ENCODE peak calls at places on chromosomes 12 and 14, in eight cellular contexts. One of them, this sample, is unnamed.

GRCh38 chr14:95396221-95396620 is 76.5 kb upstream of the CLMN start:
- DNase-seq in K562: no peak
- DNase-seq in ovary: no peak
- DNase-seq in A549: no peak
- DNase-seq in prostate gland: no peak
- DNase-seq in stomach: no peak
- DNase-seq in endothelial cell of umbilical vein: no peak
- DNase-seq in spleen: no peak
- DNase-seq in this sample: no peak

GRCh38 chr14:34081126-34081575 is 130.3 kb upstream of the EGLN3 start:
- DNase-seq in stomach: no peak
- DNase-seq in spleen: no peak
- DNase-seq in ovary: no peak
- DNase-seq in A549: no peak
- DNase-seq in prostate gland: no peak
- DNase-seq in endothelial cell of umbilical vein: no peak
- DNase-seq in K562: no peak
- DNase-seq in this sample: no peak

GRCh38 chr14:26389646-26390508 is 208.0 kb downstream of the NOVA1 start:
- DNase-seq in spleen: no peak
- DNase-seq in endothelial cell of umbilical vein: no peak
- DNase-seq in stomach: no peak
- DNase-seq in prostate gland: no peak
- DNase-seq in K562: no peak
- DNase-seq in A549: no peak
- DNase-seq in ovary: no peak
- DNase-seq in this sample: no peak

GRCh38 chr12:26278266-26278665 is 82.9 kb downstream of the SSPN start:
- DNase-seq in prostate gland: no peak
- DNase-seq in K562: no peak
- DNase-seq in A549: no peak
- DNase-seq in spleen: no peak
- DNase-seq in endothelial cell of umbilical vein: no peak
- DNase-seq in ovary: no peak
- DNase-seq in stomach: no peak
- DNase-seq in this sample: no peak

GRCh38 chr14:23070262-23071129 is 13.2 kb upstream of the CDH24 start:
- DNase-seq in K562: peak
- DNase-seq in spleen: no peak
- DNase-seq in A549: no peak
- DNase-seq in ovary: no peak
- DNase-seq in stomach: no peak
- DNase-seq in prostate gland: no peak
- DNase-seq in endothelial cell of umbilical vein: no peak
- DNase-seq in this sample: no peak

GRCh38 chr12:27866382-27867101 is 86.5 kb upstream of the MANSC4 start:
- DNase-seq in prostate gland: no peak
- DNase-seq in endothelial cell of umbilical vein: no peak
- DNase-seq in spleen: no peak
- DNase-seq in stomach: no peak
- DNase-seq in A549: no peak
- DNase-seq in ovary: no peak
- DNase-seq in K562: peak
- DNase-seq in this sample: no peak

GRCh38 chr12:132133952-132134652 is 10.0 kb downstream of the DDX51 start:
- DNase-seq in K562: peak
- DNase-seq in A549: no peak
- DNase-seq in endothelial cell of umbilical vein: no peak
- DNase-seq in ovary: no peak
- DNase-seq in stomach: no peak
- DNase-seq in prostate gland: no peak
- DNase-seq in spleen: peak
- DNase-seq in this sample: no peak

GRCh38 chr14:59213368-59214315 is 25.2 kb downstream of the DAAM1 start:
- DNase-seq in A549: no peak
- DNase-seq in prostate gland: no peak
- DNase-seq in spleen: no peak
- DNase-seq in endothelial cell of umbilical vein: no peak
- DNase-seq in stomach: no peak
- DNase-seq in K562: no peak
- DNase-seq in ovary: no peak
- DNase-seq in this sample: no peak

GRCh38 chr14:106838991-106839769 is 1312.8 kb downstream of the TMEM121 start:
- DNase-seq in endothelial cell of umbilical vein: no peak
- DNase-seq in K562: no peak
- DNase-seq in prostate gland: no peak
- DNase-seq in spleen: no peak
- DNase-seq in ovary: no peak
- DNase-seq in A549: no peak
- DNase-seq in stomach: no peak
- DNase-seq in this sample: no peak

GRCh38 chr12:102504871-102505270 is 24.5 kb upstream of the IGF1 start:
- DNase-seq in spleen: no peak
- DNase-seq in ovary: no peak
- DNase-seq in prostate gland: no peak
- DNase-seq in A549: no peak
- DNase-seq in K562: no peak
- DNase-seq in endothelial cell of umbilical vein: no peak
- DNase-seq in stomach: no peak
- DNase-seq in this sample: no peak

DNA sequence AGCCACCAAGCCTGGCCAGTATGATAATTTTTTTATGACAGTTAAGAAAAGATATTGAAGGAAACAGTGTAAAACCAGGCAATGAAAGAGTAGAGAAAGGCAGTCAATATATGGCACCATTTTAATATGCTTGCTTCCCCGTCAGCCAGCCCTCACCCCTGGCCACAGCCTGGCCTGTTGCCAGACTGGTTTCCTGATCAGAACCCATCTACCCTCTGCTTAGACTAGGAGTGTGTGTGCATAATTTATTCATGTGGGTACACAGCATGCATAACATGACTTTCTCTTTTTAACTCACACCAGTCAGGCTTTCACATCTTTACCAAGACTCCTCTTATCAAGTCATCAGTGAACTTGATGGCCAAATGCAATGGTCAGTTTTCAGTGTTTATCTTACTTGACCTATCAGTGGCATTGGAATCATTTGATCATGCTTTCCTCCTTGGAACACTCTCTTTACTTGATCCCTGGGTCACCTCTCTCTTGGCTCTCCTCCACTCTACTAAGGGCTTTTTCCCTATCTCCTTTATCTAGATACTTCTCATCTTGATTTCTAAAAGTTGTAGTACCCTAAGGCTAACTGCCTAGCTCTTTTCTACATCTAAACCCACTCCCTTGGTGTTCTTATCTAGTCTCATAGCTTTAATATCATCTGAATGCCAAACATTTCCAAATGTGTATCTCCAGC is 10.0 kb upstream of the GPR19 start:
- DNase-seq in stomach: peak
- DNase-seq in A549: no peak
- DNase-seq in endothelial cell of umbilical vein: peak
- DNase-seq in K562: no peak
- DNase-seq in spleen: peak
- DNase-seq in ovary: peak
- DNase-seq in prostate gland: no peak
- DNase-seq in this sample: no peak
- H3K4me3 ChIP-seq in stomach: no peak
- H3K4me3 ChIP-seq in A549: no peak
- H3K4me3 ChIP-seq in endothelial cell of umbilical vein: no peak
- H3K4me3 ChIP-seq in K562: no peak
- H3K4me3 ChIP-seq in spleen: no peak
- H3K4me3 ChIP-seq in ovary: no peak
- H3K4me3 ChIP-seq in prostate gland: no peak
- H3K4me3 ChIP-seq in this sample: no peak

DNA sequence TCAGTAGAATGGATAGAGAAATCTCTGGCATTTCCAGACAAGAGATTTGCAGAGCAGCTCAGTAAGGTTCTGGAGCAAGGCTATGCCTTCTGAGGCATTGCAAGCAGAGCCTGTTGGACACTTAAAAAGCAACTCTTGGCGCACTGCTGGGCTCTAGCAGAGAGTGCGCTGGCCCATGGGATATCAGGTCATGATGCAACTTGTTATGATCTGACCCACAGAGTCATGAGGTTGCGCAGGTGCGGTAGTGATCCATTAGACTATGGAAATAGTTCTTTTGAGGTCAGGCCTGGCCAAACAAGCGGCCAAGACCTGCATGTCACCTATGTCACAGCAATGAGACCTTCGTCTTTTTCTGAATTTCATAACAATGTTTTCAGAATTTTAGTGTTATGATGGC is 168.6 kb downstream of the TMTC3 start:
- DNase-seq in prostate gland: no peak
- DNase-seq in stomach: no peak
- DNase-seq in ovary: no peak
- DNase-seq in endothelial cell of umbilical vein: peak
- DNase-seq in A549: no peak
- DNase-seq in K562: no peak
- DNase-seq in spleen: peak
- DNase-seq in this sample: no peak
- H3K27ac ChIP-seq in prostate gland: no peak
- H3K27ac ChIP-seq in stomach: no peak
- H3K27ac ChIP-seq in ovary: no peak
- H3K27ac ChIP-seq in endothelial cell of umbilical vein: peak
- H3K27ac ChIP-seq in A549: peak
- H3K27ac ChIP-seq in K562: no peak
- H3K27ac ChIP-seq in spleen: no peak
- H3K27ac ChIP-seq in this sample: no peak

DNA sequence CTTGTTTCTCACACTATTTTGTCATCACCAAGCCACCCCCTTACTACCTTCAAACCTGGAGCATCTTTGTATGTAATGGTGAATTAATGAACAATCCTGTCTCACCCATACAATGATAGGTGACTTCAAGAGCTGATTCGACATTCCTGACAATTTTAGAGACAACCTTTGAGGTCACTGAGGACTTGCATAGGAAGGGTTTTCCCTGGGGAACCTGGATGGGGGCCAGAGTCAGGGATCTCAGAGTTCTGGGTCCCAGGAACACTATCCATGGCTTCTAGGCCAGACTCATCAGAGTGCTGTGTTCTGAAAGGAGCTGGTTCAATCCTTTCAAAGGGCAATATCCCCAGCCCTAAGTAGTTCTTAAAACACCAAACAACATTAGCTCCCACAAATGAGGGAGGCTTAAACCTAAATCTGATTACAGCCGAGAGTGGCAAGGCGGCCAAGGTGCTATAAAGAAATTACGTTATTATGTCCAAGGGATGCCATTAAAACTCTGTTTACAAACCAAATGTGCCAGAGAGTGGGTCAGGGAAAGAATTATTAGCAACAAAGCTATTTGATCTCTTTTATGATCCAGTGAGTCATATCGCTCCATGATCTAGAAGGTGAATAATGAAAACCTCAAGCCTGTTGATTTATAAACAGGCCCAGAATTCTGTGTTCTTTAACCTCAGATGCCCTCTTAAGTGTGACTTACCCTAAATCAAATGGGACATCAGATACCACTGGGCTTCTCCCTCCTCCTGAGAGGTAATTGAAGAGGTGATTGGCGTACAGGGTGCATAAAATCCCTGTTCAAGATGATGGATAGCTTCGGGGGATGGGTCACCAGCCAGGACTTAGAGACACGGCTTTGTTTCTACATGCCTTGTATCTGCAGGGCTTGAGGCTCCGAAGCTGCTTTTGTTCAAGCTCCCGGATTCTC is 230.2 kb upstream of the TBX3 start:
- DNase-seq in prostate gland: peak
- DNase-seq in K562: no peak
- DNase-seq in stomach: no peak
- DNase-seq in ovary: no peak
- DNase-seq in endothelial cell of umbilical vein: no peak
- DNase-seq in spleen: no peak
- DNase-seq in A549: peak
- DNase-seq in this sample: no peak
- TF ChIP-seq POLR2A in prostate gland: no peak
- TF ChIP-seq POLR2A in K562: no peak
- TF ChIP-seq POLR2A in stomach: no peak
- TF ChIP-seq POLR2A in ovary: no peak
- TF ChIP-seq POLR2A in endothelial cell of umbilical vein: no peak
- TF ChIP-seq POLR2A in spleen: no peak
- TF ChIP-seq POLR2A in A549: no peak
- TF ChIP-seq POLR2A in this sample: no peak

DNA sequence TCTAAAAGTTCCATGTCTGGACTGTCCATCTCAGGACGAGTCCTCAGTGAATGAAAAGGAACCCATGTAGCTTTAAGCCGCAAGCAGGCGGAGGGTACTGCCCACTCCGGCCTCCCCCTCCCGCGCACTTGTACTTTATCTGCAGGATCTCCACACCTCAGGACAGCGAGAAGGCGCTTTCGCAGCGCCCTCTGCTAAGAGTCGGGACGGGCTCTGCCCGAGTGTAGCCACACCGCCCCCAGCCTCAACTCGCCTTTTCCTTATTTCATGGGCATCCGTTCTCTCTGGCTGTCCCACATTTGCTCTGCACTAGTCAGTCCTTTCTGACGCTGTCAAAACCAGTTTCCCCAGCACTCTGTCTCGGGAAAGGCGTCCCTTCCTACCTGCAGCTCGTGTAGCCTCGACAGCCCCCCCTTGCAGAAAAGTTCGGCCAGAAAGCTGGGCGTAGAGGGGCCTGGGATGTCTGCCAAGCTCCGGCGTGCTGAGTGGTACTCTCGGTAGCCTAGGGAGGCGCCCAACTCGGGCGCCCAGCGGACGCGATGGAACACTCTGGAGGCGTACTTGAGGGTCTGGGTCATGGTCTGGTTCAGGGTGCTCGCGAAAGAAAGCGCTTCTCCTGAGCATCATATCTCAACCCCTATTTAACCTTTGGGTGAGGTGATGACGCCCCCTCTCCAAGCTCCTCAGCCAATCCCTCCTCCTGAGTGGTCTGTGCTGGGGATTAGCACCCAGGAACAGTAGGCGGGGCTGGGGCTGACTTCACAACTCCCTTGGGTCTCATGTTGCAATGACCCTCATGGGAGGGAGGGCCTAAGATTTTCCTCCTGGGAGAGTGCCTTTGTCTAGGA is at the start of gene CYP27B1:
- DNase-seq in endothelial cell of umbilical vein: no peak
- DNase-seq in K562: peak
- DNase-seq in prostate gland: no peak
- DNase-seq in spleen: no peak
- DNase-seq in stomach: no peak
- DNase-seq in A549: no peak
- DNase-seq in ovary: peak
- DNase-seq in this sample: no peak
- H3K4me3 ChIP-seq in endothelial cell of umbilical vein: no peak
- H3K4me3 ChIP-seq in K562: no peak
- H3K4me3 ChIP-seq in prostate gland: peak
- H3K4me3 ChIP-seq in spleen: peak
- H3K4me3 ChIP-seq in stomach: peak
- H3K4me3 ChIP-seq in A549: peak
- H3K4me3 ChIP-seq in ovary: peak
- H3K4me3 ChIP-seq in this sample: peak

GRCh38 chr12:69171881-69172280 is 67.5 kb upstream of the CPSF6 start:
- DNase-seq in ovary: no peak
- DNase-seq in A549: no peak
- DNase-seq in prostate gland: no peak
- DNase-seq in endothelial cell of umbilical vein: no peak
- DNase-seq in stomach: no peak
- DNase-seq in spleen: no peak
- DNase-seq in K562: no peak
- DNase-seq in this sample: no peak
- H3K27ac ChIP-seq in ovary: no peak
- H3K27ac ChIP-seq in A549: no peak
- H3K27ac ChIP-seq in prostate gland: no peak
- H3K27ac ChIP-seq in endothelial cell of umbilical vein: no peak
- H3K27ac ChIP-seq in stomach: no peak
- H3K27ac ChIP-seq in spleen: no peak
- H3K27ac ChIP-seq in K562: no peak
- H3K27ac ChIP-seq in this sample: no peak